ENCODE peak calls at places on chromosomes 2 and 18, in nine cellular contexts. F, N, L, W, X, I, G, B and S are unnamed samples.

GRCh38 chr2:172253190-172254052 is 150.7 kb upstream of the DLX2 start:
- DNase-seq in W (peak), L (no peak), G (peak), B (no peak), F (peak), N (peak), I (peak), X (peak), S (no peak)

GRCh38 chr18:50696929-50697328 is 122.9 kb downstream of the MRO start:
- DNase-seq in L (no peak), B (no peak), F (no peak), I (no peak), W (no peak), X (no peak), G (no peak), N (no peak), S (no peak)

GRCh38 chr2:14016289-14016955 is 616.1 kb upstream of the LRATD1 start:
- DNase-seq in W (no peak), I (peak), N (no peak), X (no peak), L (no peak), B (no peak), F (no peak), G (no peak), S (no peak)

GRCh38 chr18:74373428-74373827 is 57.8 kb downstream of the C18orf63 start:
- DNase-seq in W (no peak), B (no peak), G (no peak), F (no peak), N (no peak), X (no peak), L (no peak), I (no peak), S (no peak)

GRCh38 chr2:159617651-159618050 is 1.3 kb upstream of the BAZ2B start:
- DNase-seq in I (no peak), B (no peak), X (no peak), G (no peak), F (no peak), W (peak), L (peak), N (peak), S (no peak)

GRCh38 chr2:57373530-57373929 is 673.1 kb upstream of the VRK2 start:
- DNase-seq in X (no peak), G (no peak), N (peak), F (no peak), B (no peak), L (no peak), W (no peak), I (no peak), S (no peak)

GRCh38 chr18:59537581-59537980 is 159.6 kb downstream of the CCBE1 start:
- DNase-seq in N (no peak), B (no peak), L (no peak), G (no peak), I (no peak), X (no peak), F (no peak), W (no peak), S (no peak)

GRCh38 chr2:212548459-212548815 is 9.8 kb upstream of the ERBB4 start:
- DNase-seq in W (no peak), X (no peak), L (no peak), N (peak), G (no peak), F (no peak), B (no peak), I (no peak), S (no peak)

GRCh38 chr2:222483513-222484039 is 59.2 kb downstream of the SGPP2 start:
- DNase-seq in L (no peak), N (no peak), B (no peak), W (no peak), X (no peak), I (no peak), G (peak), F (no peak), S (no peak)

GRCh38 chr18:36211612-36212065 is 24.3 kb downstream of the MOCOS start:
- DNase-seq in W (no peak), F (no peak), X (no peak), B (no peak), L (peak), N (peak), I (no peak), G (no peak), S (no peak)

GRCh38 chr2:100520224-100520623 is 42.6 kb upstream of the PDCL3 start:
- DNase-seq in X (no peak), W (no peak), L (no peak), G (no peak), F (no peak), B (no peak), N (no peak), I (no peak), S (no peak)

GRCh38 chr2:2633017-2633416 is 301.9 kb upstream of the MYT1L start:
- DNase-seq in X (no peak), F (no peak), G (no peak), N (no peak), L (no peak), W (no peak), I (no peak), B (no peak), S (peak)

GRCh38 chr2:99085400-99085799 is 56.1 kb upstream of the C2orf15 start:
- DNase-seq in B (no peak), L (no peak), X (no peak), I (no peak), W (no peak), G (no peak), N (no peak), F (no peak), S (no peak)

GRCh38 chr2:84735383-84735782 is 145.5 kb downstream of the TRABD2A start:
- DNase-seq in L (no peak), F (no peak), N (peak), G (no peak), X (no peak), I (no peak), W (no peak), B (no peak), S (no peak)

GRCh38 chr2:84741182-84741822 is 139.6 kb downstream of the TRABD2A start:
- DNase-seq in N (peak), X (no peak), W (no peak), I (peak), B (no peak), F (peak), L (no peak), G (peak), S (no peak)
- TF ChIP-seq CTCF in N (peak), X (peak), W (no peak), I (no peak), B (no peak), F (no peak), L (no peak), G (no peak), S (no peak)

DNA sequence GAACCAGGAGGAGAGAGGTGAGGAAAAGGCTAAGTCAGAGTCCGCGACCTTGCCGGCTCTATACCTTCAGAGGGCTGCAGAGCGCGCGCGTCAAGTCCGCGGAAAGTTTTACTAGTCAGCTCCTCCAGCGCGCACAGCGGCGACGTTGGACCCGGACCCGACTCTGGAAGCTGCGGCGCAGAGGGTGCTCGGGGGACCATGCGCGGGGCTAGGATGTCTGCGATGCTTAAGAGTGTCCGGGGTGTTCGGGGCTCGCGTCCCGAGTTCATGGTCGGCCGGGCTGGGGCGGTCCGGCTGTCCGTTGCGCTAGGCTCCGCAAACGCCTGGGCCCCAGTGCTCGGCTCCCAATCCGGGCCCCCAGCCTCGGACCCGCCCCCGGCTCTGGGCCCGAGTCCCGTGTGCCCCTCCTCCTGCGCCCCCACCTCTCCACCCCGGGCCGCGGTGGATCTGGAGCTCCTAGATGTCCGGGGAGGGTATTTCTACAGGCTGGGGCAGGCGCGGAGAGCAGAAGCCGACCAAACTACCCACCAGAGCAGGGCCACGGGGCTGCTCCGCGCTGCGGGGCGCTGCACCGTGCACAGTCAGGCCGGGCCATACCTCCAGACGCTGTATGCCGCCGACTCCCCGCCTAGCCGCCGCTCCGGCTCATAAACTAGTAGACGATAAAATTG is at the start of gene LBX2:
- DNase-seq in B (no peak), N (no peak), X (no peak), L (peak), G (no peak), F (no peak), I (no peak), W (no peak), S (no peak)
- TF ChIP-seq POLR2A in B (no peak), N (no peak), X (no peak), L (no peak), G (no peak), F (no peak), I (no peak), W (no peak), S (no peak)

GRCh38 chr18:32930695-32931301 is 158.0 kb upstream of the KLHL14 start:
- DNase-seq in N (peak), L (no peak), F (peak), B (no peak), I (no peak), X (no peak), W (no peak), G (no peak), S (no peak)

GRCh38 chr18:32937007-32937540 is 164.3 kb upstream of the KLHL14 start:
- DNase-seq in I (no peak), X (no peak), L (no peak), N (no peak), B (no peak), G (no peak), F (no peak), W (no peak), S (no peak)

GRCh38 chr18:32929213-32929612 is 156.4 kb upstream of the KLHL14 start:
- DNase-seq in X (no peak), G (no peak), N (no peak), F (no peak), L (no peak), B (no peak), I (no peak), W (no peak), S (no peak)

GRCh38 chr18:32934201-32934600 is 161.4 kb upstream of the KLHL14 start:
- DNase-seq in G (no peak), X (no peak), B (no peak), I (no peak), F (no peak), W (no peak), N (no peak), L (no peak), S (no peak)
- TF ChIP-seq CTCF in G (no peak), X (no peak), B (no peak), I (no peak), F (no peak), W (no peak), N (no peak), L (no peak), S (no peak)

DNA sequence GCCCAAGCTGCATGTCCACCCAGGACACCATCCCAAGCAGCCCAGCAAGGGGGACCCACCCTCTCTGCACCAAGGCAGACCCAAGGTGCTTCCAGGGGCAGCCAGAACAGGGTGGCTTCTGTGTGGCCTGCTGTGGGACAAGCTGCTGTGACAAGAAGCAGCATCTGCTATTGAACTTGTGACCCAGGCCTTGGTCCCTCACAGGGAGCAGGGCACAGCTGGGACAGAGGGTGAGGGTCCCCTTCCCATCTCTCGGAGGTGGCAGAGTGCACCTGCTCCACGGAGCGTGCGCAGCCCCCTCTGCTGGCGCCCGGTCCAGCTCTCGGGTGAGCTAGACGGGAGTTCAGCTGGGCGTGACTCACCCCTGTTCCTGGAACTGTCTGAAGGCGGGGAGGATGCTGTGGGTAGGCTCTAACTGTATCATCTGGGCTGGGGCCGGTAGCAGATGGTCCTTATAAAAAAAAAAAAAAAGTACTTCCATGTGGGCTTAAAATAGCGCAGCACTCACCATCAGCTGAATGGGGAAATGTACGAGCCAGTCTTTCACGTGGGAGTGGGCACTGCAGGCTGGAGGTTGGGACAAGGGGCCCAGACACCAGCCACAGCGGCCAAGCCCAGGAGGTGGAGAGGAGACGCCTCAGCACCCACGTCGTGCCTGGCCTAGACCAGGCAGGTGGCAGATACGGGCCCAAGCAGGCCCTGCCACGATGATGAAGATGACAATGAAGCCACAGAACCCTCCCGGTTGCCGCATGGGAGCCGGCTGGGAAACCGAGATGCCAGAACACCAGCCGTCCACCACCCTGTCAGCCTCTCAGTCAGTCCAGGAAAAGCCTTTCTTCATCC is 136.8 kb upstream of the ID2 start:
- DNase-seq in I (peak), L (peak), N (peak), W (peak), G (peak), B (peak), X (peak), F (peak), S (peak)
- TF ChIP-seq POLR2A in I (no peak), L (no peak), N (no peak), W (no peak), G (no peak), B (no peak), X (no peak), F (no peak), S (no peak)

GRCh38 chr2:199207011-199207410 is 250.7 kb downstream of the SATB2 start:
- DNase-seq in L (no peak), I (no peak), B (no peak), F (no peak), X (no peak), G (no peak), N (no peak), W (no peak), S (no peak)
- TF ChIP-seq CTCF in L (no peak), I (no peak), B (no peak), F (no peak), X (no peak), G (no peak), N (no peak), W (no peak), S (no peak)

GRCh38 chr2:96251721-96252292 is 14.0 kb downstream of the TMEM127 start:
- DNase-seq in G (peak), B (no peak), X (peak), N (peak), F (peak), I (peak), L (no peak), W (peak), S (peak)

GRCh38 chr2:96248624-96249023 is 17.2 kb downstream of the TMEM127 start:
- DNase-seq in N (no peak), G (no peak), X (no peak), I (no peak), L (no peak), F (no peak), B (no peak), W (no peak), S (peak)

GRCh38 chr2:96250188-96250587 is 15.6 kb downstream of the TMEM127 start:
- DNase-seq in G (no peak), N (no peak), X (no peak), F (no peak), I (no peak), L (no peak), W (no peak), B (no peak), S (peak)

GRCh38 chr2:96247896-96248295 is 17.9 kb downstream of the TMEM127 start:
- DNase-seq in N (no peak), W (no peak), X (no peak), F (no peak), L (no peak), I (no peak), G (no peak), B (no peak), S (peak)

DNA sequence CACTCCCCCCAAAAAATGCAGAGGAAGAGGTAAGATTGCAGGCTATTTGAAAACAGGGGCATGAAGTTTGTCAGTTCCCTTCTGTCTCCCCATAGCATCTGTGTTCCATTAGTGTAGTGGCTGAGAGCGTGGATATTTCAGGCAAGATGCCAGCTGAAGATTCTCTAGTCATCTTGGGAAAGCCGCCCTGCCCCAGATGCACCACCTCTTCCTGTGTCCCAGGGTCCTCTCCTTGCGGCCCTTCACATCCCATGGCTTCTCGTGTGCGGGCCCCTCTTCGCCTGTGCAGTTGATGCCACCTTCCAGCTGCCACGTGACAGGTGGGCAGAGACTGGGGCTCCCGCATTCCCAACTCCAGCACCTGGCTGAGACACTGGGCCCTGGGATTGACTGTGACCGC is 16.1 kb downstream of the TMEM127 start:
- DNase-seq in G (no peak), N (peak), B (no peak), X (no peak), L (no peak), W (peak), I (no peak), F (no peak), S (peak)
- TF ChIP-seq POLR2A in G (no peak), N (no peak), B (no peak), X (no peak), L (no peak), W (no peak), I (no peak), F (no peak), S (no peak)

DNA sequence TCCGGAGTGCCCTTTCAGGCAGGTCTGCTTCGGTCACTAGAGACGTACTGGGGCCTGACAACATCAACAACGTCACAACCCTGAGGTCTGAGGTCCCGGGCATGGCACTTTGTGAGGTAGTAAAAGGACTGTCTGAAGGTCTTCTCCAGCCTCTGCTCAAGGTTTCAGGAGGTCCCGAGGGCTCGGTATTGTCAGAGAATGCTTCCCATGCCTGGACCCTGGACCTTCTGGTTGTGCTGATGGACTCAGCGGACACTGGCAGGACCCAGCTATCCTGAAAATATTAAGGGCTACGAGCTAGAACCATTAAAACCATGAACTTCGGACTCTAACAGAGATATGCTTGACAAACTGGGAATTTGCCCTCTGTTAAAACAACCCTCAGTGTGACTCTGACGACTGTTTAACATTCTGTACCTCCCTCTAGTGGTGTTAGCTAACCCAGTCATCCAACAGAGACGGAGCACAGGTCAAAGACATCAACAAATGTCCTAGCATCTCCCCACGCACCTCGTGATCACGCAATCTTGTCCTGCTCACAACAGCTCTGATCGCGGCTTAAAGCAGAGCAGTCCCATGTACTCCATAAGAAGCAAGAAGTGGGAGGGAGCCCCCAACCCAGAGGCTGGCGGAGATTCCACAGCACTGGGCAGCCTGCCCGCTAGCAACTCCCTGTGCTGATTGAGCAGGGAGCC is 96.5 kb downstream of the CCDC93 start:
- DNase-seq in N (peak), L (peak), I (no peak), F (peak), B (no peak), W (no peak), X (no peak), G (no peak), S (no peak)
- TF ChIP-seq CTCF in N (peak), L (peak), I (no peak), F (no peak), B (no peak), W (no peak), X (peak), G (no peak), S (no peak)

GRCh38 chr2:173287594-173287993 is 67.1 kb upstream of the CDCA7 start:
- DNase-seq in G (no peak), L (no peak), X (no peak), F (no peak), I (no peak), N (no peak), W (no peak), B (no peak), S (no peak)

GRCh38 chr2:173288561-173288960 is 66.1 kb upstream of the CDCA7 start:
- DNase-seq in F (peak), G (no peak), L (no peak), I (no peak), X (no peak), N (peak), B (no peak), W (no peak), S (no peak)

GRCh38 chr2:173290046-173290445 is 64.6 kb upstream of the CDCA7 start:
- DNase-seq in I (no peak), G (no peak), F (no peak), L (no peak), B (no peak), N (peak), X (no peak), W (no peak), S (no peak)

GRCh38 chr2:173291412-173291811 is 63.3 kb upstream of the CDCA7 start:
- DNase-seq in B (no peak), G (no peak), F (no peak), L (no peak), X (no peak), W (no peak), I (no peak), N (no peak), S (no peak)

GRCh38 chr2:173290518-173290917 is 64.2 kb upstream of the CDCA7 start:
- DNase-seq in G (no peak), L (no peak), W (no peak), F (no peak), I (no peak), N (no peak), X (no peak), B (no peak), S (no peak)
- TF ChIP-seq POLR2A in G (no peak), L (no peak), W (no peak), F (no peak), I (no peak), N (no peak), X (no peak), B (no peak), S (no peak)

GRCh38 chr2:64859208-64860161 is 129.7 kb upstream of the SLC1A4 start:
- DNase-seq in W (peak), I (peak), L (peak), X (peak), G (peak), F (peak), B (peak), N (peak), S (peak)
- TF ChIP-seq CTCF in W (no peak), I (no peak), L (no peak), X (no peak), G (no peak), F (peak), B (no peak), N (peak), S (peak)

DNA sequence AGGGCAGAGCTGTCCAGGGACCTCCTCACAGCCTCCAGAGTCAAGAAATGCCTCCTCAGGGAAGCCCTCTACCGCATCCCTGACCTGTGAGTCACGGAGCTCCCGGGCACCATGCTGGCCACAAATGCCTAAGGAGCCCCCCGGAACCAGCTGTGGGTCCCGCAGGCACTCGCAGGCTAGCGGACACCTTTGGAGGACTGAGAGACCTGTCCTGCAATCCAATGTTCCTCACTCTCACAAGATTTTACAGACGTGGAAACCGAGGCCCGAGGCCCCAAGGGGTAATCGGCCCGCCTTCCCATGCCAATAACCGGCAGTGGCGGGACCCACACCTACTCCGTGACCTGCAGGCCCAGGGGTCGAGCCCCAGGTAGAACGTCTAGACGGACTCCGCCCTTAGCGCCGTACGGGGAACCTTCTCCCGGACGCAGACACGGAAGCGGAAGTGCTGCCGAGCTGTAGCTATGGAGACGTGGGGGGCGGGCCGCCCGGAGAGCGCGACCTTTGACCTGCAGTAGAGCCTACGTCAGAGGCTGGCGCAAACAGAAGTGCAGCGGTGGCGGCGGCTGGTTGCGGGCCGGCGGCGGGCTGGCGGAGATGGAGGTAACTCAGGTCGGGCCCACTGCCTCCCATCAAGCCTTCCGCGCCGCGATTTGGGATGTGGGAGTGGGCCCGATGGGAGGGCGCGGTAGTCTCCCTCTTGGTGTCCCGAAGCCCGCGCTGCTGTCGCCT is at the start of gene GCC2:
- DNase-seq in B (peak), N (peak), F (peak), W (peak), I (peak), L (peak), X (peak), G (peak), S (peak)
- TF ChIP-seq POLR2A in B (peak), N (peak), F (peak), W (peak), I (no peak), L (peak), X (no peak), G (peak), S (peak)